ENCODE peak calls at places on chromosome 20, in five cellular contexts. W, I, K, Q and E are unnamed samples.

GRCh38 chr20:23296841-23297701 is 53.5 kb upstream of the NXT1 start:
- DNase-seq in I (no peak), Q (peak; percentile 13), W (no peak), K (no peak), E (no peak)

GRCh38 chr20:47272893-47273590 is 83.5 kb downstream of the ZMYND8 start:
- DNase-seq in K (peak; percentile 85), Q (peak; percentile 46), W (peak; percentile 85), I (peak; percentile 77), E (peak; percentile 53)

GRCh38 chr20:571754-572331 is 28.3 kb upstream of the CSNK2A1 start:
- DNase-seq in Q (no peak), K (no peak), W (no peak), I (no peak), E (no peak)

GRCh38 chr20:20480689-20481088 is 112.8 kb downstream of the INSM1 start:
- DNase-seq in K (no peak), W (peak; percentile 75), I (no peak), Q (peak; percentile 67), E (no peak)

GRCh38 chr20:12821249-12821648 is 187.5 kb upstream of the SPTLC3 start:
- DNase-seq in W (no peak), I (no peak), K (no peak), Q (no peak), E (no peak)

GRCh38 chr20:4160761-4161305 is 145.5 kb upstream of the RNF24 start:
- DNase-seq in W (no peak), I (no peak), K (peak; percentile 25), Q (no peak), E (no peak)

GRCh38 chr20:59518881-59519706 is 85.2 kb upstream of the PHACTR3 start:
- DNase-seq in Q (peak; percentile 35), W (peak; percentile 93), I (peak; percentile 40), K (peak; percentile 74), E (peak; percentile 80)

GRCh38 chr20:62816031-62816878 is 595 bp upstream of the COL9A3 start:
- DNase-seq in K (no peak), W (no peak), I (no peak), Q (no peak), E (no peak)

GRCh38 chr20:4919047-4919704 is 82.1 kb downstream of the SLC23A2 start:
- DNase-seq in W (no peak), K (peak; percentile 71), Q (no peak), I (no peak), E (no peak)

GRCh38 chr20:61449057-61449456 is 197.0 kb downstream of the CDH4 start:
- DNase-seq in K (no peak), I (no peak), Q (no peak), W (no peak), E (no peak)

GRCh38 chr20:41183391-41183790 is 46.0 kb downstream of the PLCG1 start:
- DNase-seq in W (no peak), K (no peak), I (no peak), Q (no peak), E (no peak)

GRCh38 chr20:10555865-10556308 is 117.9 kb downstream of the JAG1 start:
- DNase-seq in K (no peak), I (no peak), Q (peak; percentile 54), W (peak; percentile 46), E (no peak)

GRCh38 chr20:10005885-10006284 is 28.9 kb upstream of the ANKEF1 start:
- DNase-seq in K (no peak), Q (no peak), W (no peak), I (no peak), E (no peak)

GRCh38 chr20:1897965-1898464 is 2.8 kb downstream of the SIRPA start:
- DNase-seq in W (no peak), K (no peak), Q (no peak), I (peak; percentile 79), E (peak; percentile 72)

GRCh38 chr20:50867805-50868204 is 63.4 kb downstream of the ADNP start:
- DNase-seq in I (no peak), W (no peak), K (no peak), Q (no peak), E (no peak)

GRCh38 chr20:57431539-57431835 is 40.3 kb downstream of the RBM38 start:
- DNase-seq in K (no peak), I (no peak), W (no peak), Q (no peak), E (no peak)

GRCh38 chr20:2109425-2110210 is 8.0 kb downstream of the STK35 start:
- DNase-seq in Q (no peak), I (no peak), K (no peak), W (no peak), E (no peak)

GRCh38 chr20:5180933-5181332 is 54.1 kb downstream of the CDS2 start:
- DNase-seq in Q (no peak), I (no peak), W (no peak), K (no peak), E (no peak)

GRCh38 chr20:49411221-49411925 is 71.1 kb downstream of the KCNB1 start:
- DNase-seq in K (no peak), I (no peak), W (no peak), Q (no peak), E (no peak)

GRCh38 chr20:25668446-25668845 is 28.2 kb downstream of the ZNF337 start:
- DNase-seq in I (no peak), W (no peak), K (no peak), Q (no peak), E (no peak)

GRCh38 chr20:25249198-25249931 is 1.5 kb downstream of the PYGB start:
- DNase-seq in Q (no peak), K (peak; percentile 87), I (no peak), W (peak; percentile 48), E (no peak)

GRCh38 chr20:48002517-48002970 is 217.3 kb upstream of the SULF2 start:
- DNase-seq in I (peak; percentile 62), W (no peak), K (no peak), Q (no peak), E (peak; percentile 58)

GRCh38 chr20:17995967-17996819 is 27.4 kb downstream of the MGME1 start:
- DNase-seq in K (peak; percentile 73), W (peak; percentile 70), Q (peak; percentile 60), I (peak; percentile 72), E (peak; percentile 65)

GRCh38 chr20:54642733-54643667 is 167.6 kb downstream of the DOK5 start:
- DNase-seq in W (no peak), Q (no peak), K (no peak), I (no peak), E (no peak)

GRCh38 chr20:53706008-53706481 is 112.4 kb upstream of the ZNF217 start:
- DNase-seq in W (no peak), I (no peak), Q (no peak), K (no peak), E (no peak)

GRCh38 chr20:52948491-52948890 is 23.7 kb upstream of the TSHZ2 start:
- DNase-seq in Q (no peak), I (no peak), W (no peak), K (no peak), E (no peak)

GRCh38 chr20:17499041-17499440 is 32.1 kb downstream of the BFSP1 start:
- DNase-seq in K (no peak), W (peak; percentile 24), I (no peak), Q (peak; percentile 53), E (no peak)

GRCh38 chr20:24478584-24478983 is 9.2 kb downstream of the SYNDIG1 start:
- DNase-seq in Q (no peak), K (no peak), I (no peak), W (no peak), E (no peak)

GRCh38 chr20:48523191-48523757 is 304.5 kb downstream of the PREX1 start:
- DNase-seq in I (no peak), K (no peak), Q (peak; percentile 37), W (peak; percentile 86), E (peak; percentile 60)

GRCh38 chr20:41405436-41405835 is 38.8 kb upstream of the EMILIN3 start:
- DNase-seq in Q (no peak), K (peak; percentile 79), W (no peak), I (no peak), E (no peak)

GRCh38 chr20:2116170-2116940 is 14.7 kb downstream of the STK35 start:
- DNase-seq in I (no peak), K (no peak), W (no peak), Q (no peak), E (no peak)

GRCh38 chr20:18694071-18694470 is 106.2 kb downstream of the DTD1 start:
- DNase-seq in K (peak; percentile 36), I (no peak), W (no peak), Q (no peak), E (no peak)

GRCh38 chr20:58661298-58662141 is 10.4 kb downstream of the STX16 start:
- DNase-seq in W (no peak), I (no peak), Q (no peak), K (no peak), E (no peak)